ENCODE peak calls at places on chromosomes 13 and 19, in seven cellular contexts. P, A, J, Q, X, O and E are unnamed samples.

GRCh38 chr19:34639491-34640085 is 37.4 kb downstream of the SCGB2B2 start:
- DNase-seq in P (no peak), A (no peak), J (peak), Q (no peak), X (no peak), O (no peak), E (peak)

GRCh38 chr13:73733691-73734090 is 400.5 kb downstream of the KLF12 start:
- DNase-seq in P (no peak), A (no peak), J (no peak), Q (no peak), X (no peak), O (no peak), E (no peak)

GRCh38 chr19:8456064-8456463 is 11.3 kb downstream of the HNRNPM start:
- DNase-seq in P (no peak), A (no peak), J (no peak), Q (no peak), X (no peak), O (no peak), E (no peak)

GRCh38 chr13:32232263-32232662 is 82.9 kb downstream of the ZAR1L start:
- DNase-seq in P (no peak), A (peak), J (no peak), Q (no peak), X (no peak), O (no peak), E (no peak)

GRCh38 chr13:26663801-26664200 is 96.8 kb downstream of the GPR12 start:
- DNase-seq in P (no peak), A (no peak), J (no peak), Q (no peak), X (no peak), O (no peak), E (no peak)

GRCh38 chr13:28489536-28489935 is 5.4 kb downstream of the FLT1 start:
- DNase-seq in P (no peak), A (peak), J (no peak), Q (no peak), X (no peak), O (no peak), E (no peak)

GRCh38 chr13:27379694-27380596 is 44.5 kb upstream of the GTF3A start:
- DNase-seq in P (peak), A (no peak), J (peak), Q (peak), X (no peak), O (peak), E (peak)

GRCh38 chr13:62209539-62209938 is 793.9 kb upstream of the PCDH20 start:
- DNase-seq in P (no peak), A (no peak), J (peak), Q (no peak), X (no peak), O (no peak), E (no peak)

GRCh38 chr13:83423361-83423760 is 458.9 kb downstream of the SLITRK1 start:
- DNase-seq in P (no peak), A (no peak), J (no peak), Q (no peak), X (no peak), O (no peak), E (no peak)

GRCh38 chr13:80955487-80955886 is 614.6 kb upstream of the SPRY2 start:
- DNase-seq in P (no peak), A (no peak), J (no peak), Q (no peak), X (no peak), O (no peak), E (no peak)

GRCh38 chr19:38596057-38596981 is 21.4 kb downstream of the MAP4K1 start:
- DNase-seq in P (no peak), A (no peak), J (peak), Q (no peak), X (no peak), O (no peak), E (peak)

GRCh38 chr13:52615817-52616216 is 26.4 kb upstream of the HNRNPA1L2 start:
- DNase-seq in P (no peak), A (no peak), J (no peak), Q (no peak), X (no peak), O (no peak), E (no peak)

GRCh38 chr13:30173301-30173605 is 134.1 kb downstream of the KATNAL1 start:
- DNase-seq in P (no peak), A (no peak), J (no peak), Q (no peak), X (no peak), O (no peak), E (no peak)

GRCh38 chr13:99922631-99923404 is 48.7 kb downstream of the ZIC5 start:
- DNase-seq in P (no peak), A (no peak), J (peak), Q (no peak), X (no peak), O (no peak), E (no peak)

GRCh38 chr13:108787709-108788394 is 158.4 kb downstream of the MYO16 start:
- DNase-seq in P (no peak), A (no peak), J (no peak), Q (no peak), X (no peak), O (no peak), E (no peak)

GRCh38 chr13:85312071-85312470 is 487.1 kb downstream of the SLITRK6 start:
- DNase-seq in P (no peak), A (no peak), J (no peak), Q (no peak), X (no peak), O (no peak), E (peak)

GRCh38 chr13:31765441-31765840 is 26.1 kb downstream of the RXFP2 start:
- DNase-seq in P (no peak), A (no peak), J (no peak), Q (no peak), X (no peak), O (no peak), E (no peak)

GRCh38 chr13:51957377-51958216 is 53.7 kb downstream of the ATP7B start:
- DNase-seq in P (no peak), A (no peak), J (peak), Q (no peak), X (no peak), O (no peak), E (no peak)

GRCh38 chr13:112873851-112874750 is 94.9 kb upstream of the MCF2L start:
- DNase-seq in P (peak), A (peak), J (peak), Q (peak), X (peak), O (peak), E (peak)

GRCh38 chr19:35644987-35645679 is 3.0 kb upstream of the COX6B1 start:
- DNase-seq in P (no peak), A (peak), J (peak), Q (peak), X (no peak), O (peak), E (peak)

GRCh38 chr13:78604782-78605611 is 1.6 kb upstream of the POU4F1 start:
- DNase-seq in P (no peak), A (no peak), J (no peak), Q (no peak), X (no peak), O (no peak), E (peak)

GRCh38 chr19:10289836-10290438 is at the start of gene ICAM5:
- DNase-seq in P (peak), A (no peak), J (peak), Q (no peak), X (no peak), O (no peak), E (peak)

GRCh38 chr13:109914111-109914510 is 127.7 kb upstream of the IRS2 start:
- DNase-seq in P (no peak), A (no peak), J (no peak), Q (no peak), X (no peak), O (no peak), E (no peak)

GRCh38 chr13:111153977-111154332 is 38.8 kb downstream of the ARHGEF7 start:
- DNase-seq in P (no peak), A (no peak), J (peak), Q (peak), X (peak), O (no peak), E (peak)

GRCh38 chr19:14432817-14433453 is at the start of gene PKN1:
- DNase-seq in P (no peak), A (no peak), J (peak), Q (peak), X (peak), O (peak), E (peak)

GRCh38 chr13:97221491-97221890 is 642 bp upstream of the MBNL2 start:
- DNase-seq in P (no peak), A (no peak), J (no peak), Q (no peak), X (no peak), O (no peak), E (no peak)

GRCh38 chr13:99295488-99296252 is 11.5 kb downstream of the GPR183 start:
- DNase-seq in P (no peak), A (no peak), J (no peak), Q (no peak), X (no peak), O (no peak), E (no peak)

GRCh38 chr19:8017808-8018207 is 12.4 kb upstream of the ELAVL1 start:
- DNase-seq in P (no peak), A (no peak), J (peak), Q (no peak), X (peak), O (no peak), E (peak)

GRCh38 chr19:7792286-7792685 is 29.2 kb downstream of the CLEC4M start:
- DNase-seq in P (no peak), A (no peak), J (no peak), Q (no peak), X (no peak), O (no peak), E (no peak)

GRCh38 chr13:45068036-45069001 is 52.0 kb upstream of the GTF2F2 start:
- DNase-seq in P (no peak), A (no peak), J (peak), Q (no peak), X (no peak), O (no peak), E (no peak)

GRCh38 chr19:8045872-8046568 is 6.5 kb upstream of the CCL25 start:
- DNase-seq in P (no peak), A (no peak), J (no peak), Q (no peak), X (no peak), O (no peak), E (peak)

GRCh38 chr19:40006273-40006691 is 9.4 kb downstream of the ZNF546 start:
- DNase-seq in P (peak), A (no peak), J (no peak), Q (no peak), X (no peak), O (no peak), E (no peak)

GRCh38 chr19:33390120-33390907 is 16.8 kb downstream of the CEBPG start:
- DNase-seq in P (no peak), A (no peak), J (peak), Q (no peak), X (no peak), O (peak), E (no peak)

GRCh38 chr13:113040597-113041292 is 64.8 kb upstream of the F7 start:
- DNase-seq in P (no peak), A (no peak), J (no peak), Q (no peak), X (no peak), O (no peak), E (no peak)

GRCh38 chr13:113650731-113651148 is 7.3 kb downstream of the ATP4B start:
- DNase-seq in P (no peak), A (no peak), J (peak), Q (peak), X (no peak), O (no peak), E (no peak)

GRCh38 chr19:33879818-33880575 is 83.3 kb downstream of the KCTD15 start:
- DNase-seq in P (no peak), A (no peak), J (no peak), Q (peak), X (no peak), O (no peak), E (no peak)

GRCh38 chr13:25811506-25811905 is 240.3 kb downstream of the SHISA2 start:
- DNase-seq in P (no peak), A (no peak), J (no peak), Q (no peak), X (no peak), O (no peak), E (no peak)

GRCh38 chr19:18433039-18433691 is 4.8 kb downstream of the ISYNA1 start:
- DNase-seq in P (no peak), A (no peak), J (no peak), Q (no peak), X (peak), O (peak), E (no peak)

GRCh38 chr19:18432275-18433038 is 5.5 kb downstream of the ISYNA1 start:
- DNase-seq in P (no peak), A (no peak), J (no peak), Q (no peak), X (no peak), O (no peak), E (no peak)

GRCh38 chr19:18430417-18431144 is 7.4 kb downstream of the ISYNA1 start:
- DNase-seq in P (no peak), A (no peak), J (no peak), Q (no peak), X (no peak), O (no peak), E (no peak)

GRCh38 chr19:18429717-18430416 is 8.1 kb downstream of the ISYNA1 start:
- DNase-seq in P (no peak), A (no peak), J (no peak), Q (no peak), X (no peak), O (no peak), E (no peak)

GRCh38 chr19:18431351-18432197 is 6.4 kb downstream of the ISYNA1 start:
- DNase-seq in P (no peak), A (no peak), J (no peak), Q (no peak), X (no peak), O (no peak), E (no peak)
- TF ChIP-seq POLR2A in P (no peak), A (no peak), J (no peak), Q (no peak), X (no peak), O (no peak), E (no peak)

DNA sequence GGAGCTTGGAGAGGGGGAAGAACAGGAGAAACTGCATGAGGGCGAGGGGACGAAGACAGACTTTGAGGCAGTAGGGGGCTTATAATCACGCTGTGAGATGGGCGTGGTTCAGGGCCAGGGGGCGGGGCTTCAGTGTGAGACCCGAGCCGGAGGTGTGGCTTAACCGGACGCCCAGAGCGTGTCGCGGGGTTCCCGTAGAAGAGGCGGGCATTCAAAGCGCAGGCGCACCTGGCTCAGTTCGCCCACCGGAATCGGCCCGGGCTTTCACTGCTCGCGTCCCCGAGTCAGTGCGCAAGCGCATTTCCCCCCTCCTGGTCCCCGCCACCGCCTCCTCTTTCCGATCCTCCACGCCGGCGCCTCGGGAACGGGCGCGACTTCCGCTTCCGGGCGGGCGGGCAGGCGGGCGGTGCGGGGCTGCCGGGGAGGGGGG is 225 bp upstream of the ZNF865 start:
- DNase-seq in P (peak), A (peak), J (peak), Q (peak), X (peak), O (peak), E (peak)
- TF ChIP-seq POLR2A in P (no peak), A (no peak), J (peak), Q (no peak), X (peak), O (no peak), E (peak)

GRCh38 chr19:1848399-1849131 is at the start of gene REXO1:
- DNase-seq in P (peak), A (peak), J (peak), Q (peak), X (peak), O (peak), E (peak)
- TF ChIP-seq POLR2A in P (peak), A (no peak), J (peak), Q (peak), X (peak), O (no peak), E (peak)

GRCh38 chr19:19506592-19506991 is 8.8 kb downstream of the TSSK6 start:
- DNase-seq in P (no peak), A (no peak), J (no peak), Q (no peak), X (no peak), O (no peak), E (no peak)
- TF ChIP-seq POLR2A in P (no peak), A (no peak), J (no peak), Q (no peak), X (no peak), O (no peak), E (no peak)

DNA sequence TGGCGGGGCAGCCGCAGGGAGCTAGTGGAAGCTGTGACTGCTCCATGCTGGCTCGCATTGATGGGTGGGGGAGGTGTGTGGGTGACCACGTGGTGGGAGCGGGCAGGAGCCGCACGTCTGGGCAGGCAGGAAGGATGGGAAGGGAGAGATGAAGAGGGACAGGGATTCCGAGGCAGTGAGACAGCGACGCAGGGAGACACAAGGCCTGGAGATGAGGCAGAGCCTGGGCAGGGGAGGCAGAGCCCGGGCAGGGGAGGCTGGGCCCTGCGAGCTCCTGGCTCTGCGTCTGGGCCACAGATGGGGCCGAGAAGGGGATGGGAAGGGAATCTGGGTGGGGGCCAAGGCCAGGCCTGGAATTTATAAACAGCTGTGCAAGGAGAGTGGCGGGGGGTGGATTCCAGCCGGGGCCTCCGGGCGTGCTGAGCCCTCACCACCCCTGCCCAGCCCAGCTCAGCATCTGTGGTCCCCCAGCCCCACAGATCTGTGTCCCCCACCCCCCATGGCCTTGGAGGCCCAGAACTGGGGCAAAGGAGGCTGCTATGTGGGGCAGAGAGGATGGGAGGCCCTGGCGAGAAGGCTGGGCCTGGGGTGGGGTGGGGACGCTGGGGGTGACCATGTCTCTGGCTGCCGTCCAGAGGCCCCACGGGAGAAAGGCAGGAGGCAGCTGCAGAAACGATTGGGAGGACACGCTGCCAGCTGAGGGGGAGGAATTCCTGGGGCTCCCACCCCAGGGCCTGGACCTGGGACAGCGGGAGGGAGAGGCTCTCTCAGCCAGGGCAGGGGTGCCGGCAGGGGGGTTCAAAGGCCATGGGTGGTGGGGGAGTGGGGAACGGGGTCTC is 6.0 kb downstream of the EHD2 start:
- DNase-seq in P (peak), A (peak), J (peak), Q (no peak), X (no peak), O (peak), E (no peak)
- TF ChIP-seq POLR2A in P (peak), A (no peak), J (no peak), Q (no peak), X (no peak), O (no peak), E (no peak)

DNA sequence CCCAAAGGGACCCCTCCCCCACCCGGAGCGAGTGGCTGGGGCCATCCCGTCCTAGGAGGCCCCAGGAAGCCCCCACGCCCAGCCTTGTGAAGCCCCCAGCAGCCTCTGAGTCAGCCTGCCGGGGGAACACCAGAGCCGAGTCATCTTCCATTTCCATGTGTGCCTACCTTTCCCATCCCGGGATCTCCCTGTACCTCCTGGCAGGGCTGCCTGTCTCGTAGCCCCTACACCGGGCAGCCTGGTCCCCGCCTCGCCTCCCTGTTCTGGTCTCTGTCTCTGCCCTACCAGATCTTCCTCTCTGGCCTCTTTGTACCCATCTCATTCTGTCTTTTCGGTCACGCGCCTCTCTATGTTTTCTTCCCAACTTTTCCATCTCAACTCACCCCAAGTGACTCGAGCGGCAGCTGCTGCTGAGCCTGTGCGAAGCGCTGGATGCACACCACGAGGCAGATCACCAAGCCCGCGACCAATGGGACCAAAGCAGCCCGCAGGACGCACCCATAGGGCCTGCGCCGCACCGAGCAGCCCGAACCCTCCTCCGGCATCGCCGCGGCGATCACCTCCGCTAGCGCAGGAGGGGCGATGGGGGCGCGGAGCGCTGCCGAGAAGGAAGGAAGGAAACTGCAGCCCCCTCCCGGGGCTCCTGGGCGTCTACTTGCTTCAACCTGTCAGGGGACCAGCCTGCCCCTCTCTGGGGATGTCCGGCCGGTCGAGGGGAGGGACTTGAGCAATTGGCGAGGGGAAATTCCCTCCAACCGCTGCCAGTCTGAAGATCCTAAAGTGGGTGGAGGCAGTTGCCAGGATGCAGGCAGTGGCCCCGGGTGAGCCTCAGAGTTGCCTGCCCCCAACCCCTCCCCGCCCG is at the start of gene CD70:
- DNase-seq in P (peak), A (no peak), J (peak), Q (no peak), X (peak), O (no peak), E (no peak)
- TF ChIP-seq POLR2A in P (peak), A (no peak), J (no peak), Q (no peak), X (peak), O (no peak), E (peak)